ENCODE peak calls at places on chromosome 9, in four cellular contexts. M, J, N and S are unnamed samples.

GRCh38 chr9:88682431-88682831 is 147.5 kb downstream of the NXNL2 start:
- DNase-seq in M (no peak), J (no peak), N (no peak), S (no peak)

GRCh38 chr9:84278131-84278530 is 62.4 kb downstream of the SLC28A3 start:
- DNase-seq in M (peak), J (no peak), N (no peak), S (no peak)

GRCh38 chr9:136075881-136076678 is 19.0 kb downstream of the NACC2 start:
- DNase-seq in M (no peak), J (no peak), N (peak), S (no peak)

GRCh38 chr9:96344458-96345180 is 38.9 kb downstream of the SLC35D2 start:
- DNase-seq in M (peak), J (peak), N (no peak), S (peak)

GRCh38 chr9:126357074-126357473 is 30.4 kb downstream of the MVB12B start:
- DNase-seq in M (peak), J (no peak), N (no peak), S (no peak)

GRCh38 chr9:70435948-70436347 is 21.5 kb upstream of the KLF9 start:
- DNase-seq in M (peak), J (no peak), N (no peak), S (no peak)

GRCh38 chr9:101528015-101528414 is 5.6 kb upstream of the RNF20 start:
- DNase-seq in M (no peak), J (no peak), N (no peak), S (no peak)

GRCh38 chr9:112378441-112379176 is 1.3 kb upstream of the HSDL2 start:
- DNase-seq in M (peak), J (no peak), N (peak), S (no peak)

GRCh38 chr9:130267930-130268329 is 2.4 kb downstream of the HMCN2 start:
- DNase-seq in M (no peak), J (no peak), N (no peak), S (no peak)

GRCh38 chr9:90600029-90600428 is 42.6 kb downstream of the DIRAS2 start:
- DNase-seq in M (peak), J (no peak), N (no peak), S (no peak)

GRCh38 chr9:21591221-21592062 is 109.3 kb upstream of the IFNE start:
- DNase-seq in M (peak), J (peak), N (no peak), S (no peak)

GRCh38 chr9:137294091-137294683 is 7.9 kb downstream of the NRARP start:
- DNase-seq in M (peak), J (no peak), N (peak), S (no peak)

GRCh38 chr9:38700695-38701094 is 19.2 kb downstream of the FAM240B start:
- DNase-seq in M (peak), J (no peak), N (no peak), S (no peak)

GRCh38 chr9:92138157-92138959 is 23.1 kb upstream of the SPTLC1 start:
- DNase-seq in M (peak), J (no peak), N (peak), S (peak)

GRCh38 chr9:69798737-69799136 is 21.9 kb upstream of the CFAP95 start:
- DNase-seq in M (peak), J (no peak), N (no peak), S (no peak)

GRCh38 chr9:35277171-35277520 is 115.3 kb downstream of the UNC13B start:
- DNase-seq in M (no peak), J (no peak), N (no peak), S (no peak)

GRCh38 chr9:137176302-137177182 is 4.7 kb upstream of the TMEM210 start:
- DNase-seq in M (peak), J (no peak), N (no peak), S (no peak)

GRCh38 chr9:127966416-127967150 is 14.2 kb downstream of the EEIG1 start:
- DNase-seq in M (no peak), J (no peak), N (no peak), S (no peak)

GRCh38 chr9:110776207-110776606 is 107.6 kb downstream of the MUSK start:
- DNase-seq in M (no peak), J (no peak), N (no peak), S (no peak)

GRCh38 chr9:35669331-35670145 is 4.2 kb upstream of the CA9 start:
- DNase-seq in M (peak), J (no peak), N (no peak), S (no peak)

GRCh38 chr9:128122809-128123175 is 4.7 kb downstream of the PTGES2 start:
- DNase-seq in M (no peak), J (no peak), N (no peak), S (peak)

GRCh38 chr9:124743686-124744348 is 27.3 kb downstream of the NR6A1 start:
- DNase-seq in M (peak), J (no peak), N (no peak), S (no peak)

GRCh38 chr9:107312651-107313050 is 29.6 kb downstream of the RAD23B start:
- DNase-seq in M (no peak), J (no peak), N (no peak), S (peak)

GRCh38 chr9:74391816-74392215 is 105.3 kb upstream of the RORB start:
- DNase-seq in M (no peak), J (no peak), N (no peak), S (no peak)

GRCh38 chr9:5509573-5509972 is 758 bp upstream of the PDCD1LG2 start:
- DNase-seq in M (peak), J (no peak), N (no peak), S (no peak)

GRCh38 chr9:78004478-78005229 is 27.0 kb downstream of the GNAQ start:
- DNase-seq in M (peak), J (no peak), N (no peak), S (no peak)

GRCh38 chr9:114282926-114283325 is 40.0 kb upstream of the ORM1 start:
- DNase-seq in M (peak), J (no peak), N (peak), S (peak)

GRCh38 chr9:98656536-98656935 is 52.2 kb downstream of the GABBR2 start:
- DNase-seq in M (no peak), J (no peak), N (no peak), S (no peak)

GRCh38 chr9:129382281-129383004 is 204.4 kb upstream of the IER5L start:
- DNase-seq in M (no peak), J (no peak), N (no peak), S (no peak)

GRCh38 chr9:111833941-111834340 is 39.2 kb upstream of the SHOC1 start:
- DNase-seq in M (peak), J (no peak), N (no peak), S (no peak)

GRCh38 chr9:131732061-131732526 is 7.8 kb downstream of the RAPGEF1 start:
- DNase-seq in M (peak), J (peak), N (no peak), S (no peak)

GRCh38 chr9:123555612-123556011 is 199.6 kb downstream of the CRB2 start:
- DNase-seq in M (no peak), J (peak), N (no peak), S (no peak)

GRCh38 chr9:78575041-78575440 is 278.1 kb downstream of the PSAT1 start:
- DNase-seq in M (no peak), J (no peak), N (no peak), S (no peak)

GRCh38 chr9:131203438-131204219 is 72.7 kb downstream of the FAM78A start:
- DNase-seq in M (no peak), J (no peak), N (no peak), S (peak)

GRCh38 chr9:124256517-124257069 is 1.2 kb upstream of the NEK6 start:
- DNase-seq in M (peak), J (no peak), N (no peak), S (peak)

GRCh38 chr9:116524778-116525470 is 162.2 kb upstream of the TRIM32 start:
- DNase-seq in M (no peak), J (no peak), N (no peak), S (no peak)

GRCh38 chr9:98521141-98521540 is 187.6 kb downstream of the GABBR2 start:
- DNase-seq in M (peak), J (no peak), N (no peak), S (no peak)

GRCh38 chr9:130858734-130859705 is 24.0 kb downstream of the ABL1 start:
- DNase-seq in M (no peak), J (no peak), N (no peak), S (no peak)

GRCh38 chr9:121660876-121661275 is 9.4 kb downstream of the DAB2IP start:
- DNase-seq in M (no peak), J (no peak), N (no peak), S (no peak)

GRCh38 chr9:121660367-121660766 is 8.9 kb downstream of the DAB2IP start:
- DNase-seq in M (no peak), J (no peak), N (no peak), S (no peak)

GRCh38 chr9:121658591-121658990 is 7.2 kb downstream of the DAB2IP start:
- DNase-seq in M (no peak), J (no peak), N (no peak), S (no peak)

GRCh38 chr9:121656941-121657340 is 5.5 kb downstream of the DAB2IP start:
- DNase-seq in M (no peak), J (no peak), N (no peak), S (no peak)

DNA sequence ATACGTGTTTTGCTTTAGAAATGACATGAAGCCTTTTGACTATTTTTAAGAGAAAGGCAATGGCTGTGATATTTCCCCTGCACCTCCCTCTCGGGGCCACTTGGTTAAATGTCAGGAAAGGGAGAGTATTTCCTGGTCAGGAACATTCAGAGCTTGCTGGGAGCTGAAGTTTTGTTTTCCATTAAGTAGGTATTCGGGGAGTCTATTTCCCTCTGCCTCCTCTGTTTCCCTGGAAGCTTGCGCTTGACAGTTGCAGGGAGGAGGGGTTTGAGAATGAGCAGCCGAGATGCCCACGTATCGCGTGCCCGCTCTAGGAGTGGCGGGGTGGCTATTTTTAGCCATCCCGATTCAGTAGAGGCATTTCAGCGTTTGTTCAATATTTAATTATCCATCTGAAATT is 6.7 kb downstream of the DAB2IP start:
- DNase-seq in M (no peak), J (no peak), N (no peak), S (no peak)
- TF ChIP-seq CTCF in M (no peak), J (no peak), N (no peak), S (no peak)

GRCh38 chr9:121607434-121608248 is 43.8 kb upstream of the DAB2IP start:
- DNase-seq in M (peak), J (no peak), N (no peak), S (peak)

GRCh38 chr9:121610638-121610953 is 40.8 kb upstream of the DAB2IP start:
- DNase-seq in M (no peak), J (no peak), N (no peak), S (no peak)

GRCh38 chr9:121612511-121612998 is 38.9 kb upstream of the DAB2IP start:
- DNase-seq in M (peak), J (no peak), N (peak), S (no peak)

GRCh38 chr9:121613009-121613766 is 38.2 kb upstream of the DAB2IP start:
- DNase-seq in M (peak), J (no peak), N (no peak), S (no peak)

GRCh38 chr9:121609845-121610637 is 41.4 kb upstream of the DAB2IP start:
- DNase-seq in M (peak), J (peak), N (no peak), S (no peak)
- TF ChIP-seq CTCF in M (peak), J (no peak), N (no peak), S (no peak)

GRCh38 chr9:14434971-14435718 is 121.2 kb upstream of the NFIB start:
- DNase-seq in M (no peak), J (no peak), N (no peak), S (no peak)

GRCh38 chr9:14435871-14436270 is 121.9 kb upstream of the NFIB start:
- DNase-seq in M (no peak), J (no peak), N (no peak), S (no peak)

GRCh38 chr9:14433293-14433818 is 119.4 kb upstream of the NFIB start:
- DNase-seq in M (no peak), J (no peak), N (no peak), S (no peak)

GRCh38 chr9:14437336-14438231 is 123.6 kb upstream of the NFIB start:
- DNase-seq in M (peak), J (no peak), N (no peak), S (no peak)

DNA sequence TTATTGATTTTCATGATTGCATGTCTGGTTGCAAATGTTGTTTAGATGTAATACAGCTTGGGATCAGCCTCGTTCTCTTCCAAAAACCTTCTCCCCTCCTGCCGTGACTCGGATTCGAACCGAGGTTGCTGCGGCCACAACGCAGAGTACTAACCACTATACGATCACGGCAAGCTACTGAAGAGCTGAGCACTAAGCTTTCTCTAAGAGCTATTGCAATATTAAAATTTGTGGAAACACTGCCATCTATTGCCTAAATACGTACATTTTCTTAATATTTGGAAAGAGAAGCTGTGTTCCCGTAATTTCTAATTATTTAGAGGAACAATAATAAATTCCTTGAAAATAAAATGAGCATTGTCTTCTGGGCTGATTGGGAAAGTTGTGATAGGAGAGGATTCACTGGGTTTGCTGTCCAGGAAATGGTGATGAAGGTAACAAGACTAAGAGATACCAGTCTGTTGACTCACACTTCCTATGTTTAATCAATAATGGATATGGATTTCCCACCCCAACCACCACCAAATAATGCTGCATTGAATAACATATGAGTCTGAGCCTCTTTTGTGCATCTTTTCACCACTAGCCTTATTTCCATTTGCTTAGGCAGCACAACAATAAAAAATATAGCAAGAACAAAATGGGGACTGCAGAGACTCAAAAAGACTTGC is 120.0 kb upstream of the NFIB start:
- DNase-seq in M (peak), J (no peak), N (no peak), S (no peak)
- TF ChIP-seq CTCF in M (no peak), J (no peak), N (peak), S (no peak)

GRCh38 chr9:100170556-100170955 is 71.5 kb downstream of the INVS start:
- DNase-seq in M (no peak), J (no peak), N (no peak), S (no peak)

GRCh38 chr9:100170085-100170484 is 71.0 kb downstream of the INVS start:
- DNase-seq in M (peak), J (no peak), N (no peak), S (no peak)

GRCh38 chr9:100167176-100167575 is 68.1 kb downstream of the INVS start:
- DNase-seq in M (peak), J (no peak), N (no peak), S (no peak)

DNA sequence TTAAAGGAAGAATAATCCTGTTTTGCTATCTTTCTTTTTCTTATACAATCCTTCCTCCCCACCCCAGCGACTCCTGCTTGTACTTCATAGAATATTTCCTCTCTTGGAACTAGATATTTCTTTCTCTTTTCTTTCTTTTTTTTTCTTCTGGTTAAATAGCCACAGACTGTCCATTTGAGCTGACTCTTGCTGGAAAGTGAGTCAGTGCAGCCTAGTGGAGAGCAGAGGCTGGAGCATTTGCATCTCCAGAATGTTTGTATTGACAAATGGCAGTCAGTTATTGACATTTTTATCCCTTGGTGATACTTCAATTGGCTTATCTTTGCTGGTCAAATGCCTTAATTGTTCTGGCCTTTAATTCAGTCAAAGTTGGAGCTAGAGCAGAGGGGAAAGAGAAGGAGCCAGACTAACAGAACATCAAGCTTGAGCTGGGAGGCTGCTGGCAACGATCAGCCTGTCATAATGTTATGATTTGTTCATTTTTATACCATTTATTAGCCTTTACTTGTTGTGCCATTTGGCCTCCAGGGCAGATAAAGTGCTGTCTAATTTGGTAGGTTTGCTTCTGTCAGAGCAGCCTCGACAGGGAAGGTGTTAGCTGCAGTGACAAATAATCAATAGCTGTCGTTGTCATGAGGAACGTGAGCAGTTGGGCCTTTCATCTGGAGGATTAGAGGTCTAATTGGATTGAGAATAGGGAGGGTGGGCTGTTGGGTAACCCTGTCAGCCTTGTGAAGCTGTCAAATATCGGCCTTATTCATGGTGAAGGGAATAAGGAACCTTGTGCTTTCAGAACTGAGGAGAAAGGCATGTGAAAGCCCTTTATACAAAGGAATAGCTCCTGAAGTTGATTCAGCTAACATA is 69.1 kb downstream of the INVS start:
- DNase-seq in M (no peak), J (no peak), N (no peak), S (peak)
- TF ChIP-seq CTCF in M (no peak), J (no peak), N (no peak), S (no peak)

GRCh38 chr9:108565651-108566378 is 290.0 kb downstream of the ACTL7B start:
- DNase-seq in M (peak), J (peak), N (no peak), S (peak)
- TF ChIP-seq CTCF in M (peak), J (peak), N (peak), S (peak)

DNA sequence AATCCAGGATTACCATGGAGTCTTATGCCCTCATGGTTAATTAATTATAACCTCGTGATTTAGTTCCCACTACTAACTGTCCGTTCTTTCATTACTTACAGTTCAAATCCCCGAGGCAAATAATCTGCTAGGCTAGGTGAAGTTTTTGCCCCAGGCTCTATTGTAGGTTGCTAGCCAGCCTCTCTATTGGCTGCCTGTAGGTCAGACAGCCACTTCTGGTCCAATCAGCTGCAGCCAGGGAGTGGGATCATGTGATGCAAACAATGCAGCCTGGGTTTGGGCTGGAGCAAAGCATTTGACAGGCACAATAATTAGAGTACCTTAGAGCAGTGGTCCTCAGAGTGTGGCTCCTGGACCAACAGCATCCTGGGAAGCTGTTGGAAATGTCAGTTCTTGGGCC is 17.7 kb downstream of the TMEM252 start:
- DNase-seq in M (no peak), J (no peak), N (no peak), S (no peak)
- TF ChIP-seq CTCF in M (no peak), J (no peak), N (no peak), S (no peak)

GRCh38 chr9:103152473-103152872 is 157.3 kb downstream of the CYLC2 start:
- DNase-seq in M (peak), J (no peak), N (no peak), S (no peak)
- TF ChIP-seq CTCF in M (no peak), J (no peak), N (no peak), S (no peak)